ENCODE peak calls at places on chromosomes 2 and 18, in ten cellular contexts. One of them, this sample, is unnamed.
A peak's percentile ranks its signal among the peaks of the same experiment; 100 is the strongest.

GRCh38 chr18:24544141-24544498 is 83.7 kb downstream of the HRH4 start:
- DNase-seq in COR-L47: peak; percentile 30
- DNase-seq in activated T-helper 1 cell treated with anti-CD3 and anti-CD28 coated beads, Interleukin-2, amount 50 U/mL, for 16 hours: no peak
- DNase-seq in pancreas: no peak
- DNase-seq in PC-3: peak; percentile 58
- DNase-seq in ELR: peak; percentile 36
- DNase-seq in EH: peak; percentile 30
- DNase-seq in iris pigment epithelial cell: peak; percentile 20
- DNase-seq in B cell: no peak
- DNase-seq in MM.1S: peak; percentile 10
- DNase-seq in this sample: peak; percentile 34

GRCh38 chr2:138079976-138080375 is 115.7 kb downstream of the HNMT start:
- DNase-seq in COR-L47: no peak
- DNase-seq in activated T-helper 1 cell treated with anti-CD3 and anti-CD28 coated beads, Interleukin-2, amount 50 U/mL, for 16 hours: no peak
- DNase-seq in pancreas: no peak
- DNase-seq in PC-3: peak; percentile 25
- DNase-seq in ELR: no peak
- DNase-seq in EH: no peak
- DNase-seq in iris pigment epithelial cell: no peak
- DNase-seq in B cell: no peak
- DNase-seq in MM.1S: no peak
- DNase-seq in this sample: no peak

GRCh38 chr2:60505861-60506260 is 47.6 kb downstream of the BCL11A start:
- DNase-seq in COR-L47: no peak
- DNase-seq in activated T-helper 1 cell treated with anti-CD3 and anti-CD28 coated beads, Interleukin-2, amount 50 U/mL, for 16 hours: no peak
- DNase-seq in pancreas: no peak
- DNase-seq in PC-3: no peak
- DNase-seq in ELR: no peak
- DNase-seq in EH: no peak
- DNase-seq in iris pigment epithelial cell: no peak
- DNase-seq in B cell: no peak
- DNase-seq in MM.1S: no peak
- DNase-seq in this sample: no peak

GRCh38 chr2:63654959-63655358 is 66.2 kb downstream of the MDH1 start:
- DNase-seq in COR-L47: no peak
- DNase-seq in activated T-helper 1 cell treated with anti-CD3 and anti-CD28 coated beads, Interleukin-2, amount 50 U/mL, for 16 hours: no peak
- DNase-seq in pancreas: no peak
- DNase-seq in PC-3: peak; percentile 22
- DNase-seq in ELR: peak; percentile 24
- DNase-seq in EH: peak; percentile 34
- DNase-seq in iris pigment epithelial cell: peak; percentile 53
- DNase-seq in B cell: no peak
- DNase-seq in MM.1S: no peak
- DNase-seq in this sample: no peak

GRCh38 chr2:20211420-20211819 is 13.5 kb downstream of the SDC1 start:
- DNase-seq in COR-L47: no peak
- DNase-seq in activated T-helper 1 cell treated with anti-CD3 and anti-CD28 coated beads, Interleukin-2, amount 50 U/mL, for 16 hours: no peak
- DNase-seq in pancreas: no peak
- DNase-seq in PC-3: no peak
- DNase-seq in ELR: no peak
- DNase-seq in EH: no peak
- DNase-seq in iris pigment epithelial cell: no peak
- DNase-seq in B cell: no peak
- DNase-seq in MM.1S: no peak
- DNase-seq in this sample: no peak

GRCh38 chr18:62999392-62999791 is 284.1 kb downstream of the PHLPP1 start:
- DNase-seq in COR-L47: no peak
- DNase-seq in activated T-helper 1 cell treated with anti-CD3 and anti-CD28 coated beads, Interleukin-2, amount 50 U/mL, for 16 hours: no peak
- DNase-seq in pancreas: peak; percentile 74
- DNase-seq in PC-3: peak; percentile 50
- DNase-seq in ELR: no peak
- DNase-seq in EH: peak; percentile 43
- DNase-seq in iris pigment epithelial cell: peak; percentile 50
- DNase-seq in B cell: no peak
- DNase-seq in MM.1S: no peak
- DNase-seq in this sample: no peak

GRCh38 chr2:231200805-231201474 is 2.5 kb downstream of the ARMC9 start:
- DNase-seq in COR-L47: no peak
- DNase-seq in activated T-helper 1 cell treated with anti-CD3 and anti-CD28 coated beads, Interleukin-2, amount 50 U/mL, for 16 hours: no peak
- DNase-seq in pancreas: no peak
- DNase-seq in PC-3: peak; percentile 85
- DNase-seq in ELR: peak; percentile 93
- DNase-seq in EH: peak; percentile 90
- DNase-seq in iris pigment epithelial cell: peak; percentile 74
- DNase-seq in B cell: no peak
- DNase-seq in MM.1S: no peak
- DNase-seq in this sample: peak; percentile 75

GRCh38 chr18:40159141-40160017 is 1795.7 kb upstream of the PIK3C3 start:
- DNase-seq in COR-L47: peak; percentile 92
- DNase-seq in activated T-helper 1 cell treated with anti-CD3 and anti-CD28 coated beads, Interleukin-2, amount 50 U/mL, for 16 hours: no peak
- DNase-seq in pancreas: no peak
- DNase-seq in PC-3: peak; percentile 41
- DNase-seq in ELR: peak; percentile 17
- DNase-seq in EH: peak; percentile 6
- DNase-seq in iris pigment epithelial cell: peak; percentile 72
- DNase-seq in B cell: no peak
- DNase-seq in MM.1S: peak; percentile 51
- DNase-seq in this sample: peak; percentile 55

GRCh38 chr2:200000444-200001163 is 45.2 kb downstream of the MAIP1 start:
- DNase-seq in COR-L47: no peak
- DNase-seq in activated T-helper 1 cell treated with anti-CD3 and anti-CD28 coated beads, Interleukin-2, amount 50 U/mL, for 16 hours: no peak
- DNase-seq in pancreas: no peak
- DNase-seq in PC-3: no peak
- DNase-seq in ELR: no peak
- DNase-seq in EH: no peak
- DNase-seq in iris pigment epithelial cell: no peak
- DNase-seq in B cell: no peak
- DNase-seq in MM.1S: no peak
- DNase-seq in this sample: no peak

GRCh38 chr2:177636672-177637071 is 244.1 kb downstream of the AGPS start:
- DNase-seq in COR-L47: no peak
- DNase-seq in activated T-helper 1 cell treated with anti-CD3 and anti-CD28 coated beads, Interleukin-2, amount 50 U/mL, for 16 hours: no peak
- DNase-seq in pancreas: no peak
- DNase-seq in PC-3: no peak
- DNase-seq in ELR: no peak
- DNase-seq in EH: no peak
- DNase-seq in iris pigment epithelial cell: no peak
- DNase-seq in B cell: no peak
- DNase-seq in MM.1S: no peak
- DNase-seq in this sample: no peak

GRCh38 chr18:58495634-58496033 is 133.3 kb downstream of the ALPK2 start:
- DNase-seq in COR-L47: no peak
- DNase-seq in activated T-helper 1 cell treated with anti-CD3 and anti-CD28 coated beads, Interleukin-2, amount 50 U/mL, for 16 hours: no peak
- DNase-seq in pancreas: no peak
- DNase-seq in PC-3: no peak
- DNase-seq in ELR: no peak
- DNase-seq in EH: peak; percentile 16
- DNase-seq in iris pigment epithelial cell: no peak
- DNase-seq in B cell: no peak
- DNase-seq in MM.1S: no peak
- DNase-seq in this sample: no peak

GRCh38 chr18:58805482-58806187 is 59.0 kb upstream of the ZNF532 start:
- DNase-seq in COR-L47: peak; percentile 96
- DNase-seq in activated T-helper 1 cell treated with anti-CD3 and anti-CD28 coated beads, Interleukin-2, amount 50 U/mL, for 16 hours: no peak
- DNase-seq in pancreas: no peak
- DNase-seq in PC-3: no peak
- DNase-seq in ELR: no peak
- DNase-seq in EH: peak; percentile 20
- DNase-seq in iris pigment epithelial cell: no peak
- DNase-seq in B cell: no peak
- DNase-seq in MM.1S: no peak
- DNase-seq in this sample: peak; percentile 53

GRCh38 chr2:11212645-11213044 is 57.4 kb downstream of the SLC66A3 start:
- DNase-seq in COR-L47: no peak
- DNase-seq in activated T-helper 1 cell treated with anti-CD3 and anti-CD28 coated beads, Interleukin-2, amount 50 U/mL, for 16 hours: no peak
- DNase-seq in pancreas: no peak
- DNase-seq in PC-3: no peak
- DNase-seq in ELR: no peak
- DNase-seq in EH: peak; percentile 13
- DNase-seq in iris pigment epithelial cell: peak; percentile 9
- DNase-seq in B cell: no peak
- DNase-seq in MM.1S: no peak
- DNase-seq in this sample: no peak

GRCh38 chr2:2909086-2910035 is 468.3 kb downstream of the EIPR1 start:
- DNase-seq in COR-L47: no peak
- DNase-seq in activated T-helper 1 cell treated with anti-CD3 and anti-CD28 coated beads, Interleukin-2, amount 50 U/mL, for 16 hours: no peak
- DNase-seq in pancreas: no peak
- DNase-seq in PC-3: no peak
- DNase-seq in ELR: no peak
- DNase-seq in EH: no peak
- DNase-seq in iris pigment epithelial cell: no peak
- DNase-seq in B cell: no peak
- DNase-seq in MM.1S: no peak
- DNase-seq in this sample: no peak

GRCh38 chr2:180524458-180524857 is 455.9 kb upstream of the UBE2E3 start:
- DNase-seq in COR-L47: no peak
- DNase-seq in activated T-helper 1 cell treated with anti-CD3 and anti-CD28 coated beads, Interleukin-2, amount 50 U/mL, for 16 hours: no peak
- DNase-seq in pancreas: no peak
- DNase-seq in PC-3: no peak
- DNase-seq in ELR: peak; percentile 41
- DNase-seq in EH: peak; percentile 16
- DNase-seq in iris pigment epithelial cell: peak; percentile 25
- DNase-seq in B cell: no peak
- DNase-seq in MM.1S: no peak
- DNase-seq in this sample: peak; percentile 9

GRCh38 chr2:25981596-25982272 is 563 bp downstream of the KIF3C start:
- DNase-seq in COR-L47: no peak
- DNase-seq in activated T-helper 1 cell treated with anti-CD3 and anti-CD28 coated beads, Interleukin-2, amount 50 U/mL, for 16 hours: no peak
- DNase-seq in pancreas: peak; percentile 27
- DNase-seq in PC-3: no peak
- DNase-seq in ELR: peak; percentile 35
- DNase-seq in EH: no peak
- DNase-seq in iris pigment epithelial cell: peak; percentile 24
- DNase-seq in B cell: no peak
- DNase-seq in MM.1S: no peak
- DNase-seq in this sample: peak; percentile 57

GRCh38 chr2:20443276-20443920 is 3.5 kb upstream of the RHOB start:
- DNase-seq in COR-L47: peak; percentile 12
- DNase-seq in activated T-helper 1 cell treated with anti-CD3 and anti-CD28 coated beads, Interleukin-2, amount 50 U/mL, for 16 hours: no peak
- DNase-seq in pancreas: peak; percentile 53
- DNase-seq in PC-3: peak; percentile 71
- DNase-seq in ELR: peak; percentile 68
- DNase-seq in EH: peak; percentile 61
- DNase-seq in iris pigment epithelial cell: no peak
- DNase-seq in B cell: peak; percentile 61
- DNase-seq in MM.1S: peak; percentile 57
- DNase-seq in this sample: peak; percentile 82

GRCh38 chr18:22639026-22639463 is 221.3 kb upstream of the CTAGE1 start:
- DNase-seq in COR-L47: no peak
- DNase-seq in activated T-helper 1 cell treated with anti-CD3 and anti-CD28 coated beads, Interleukin-2, amount 50 U/mL, for 16 hours: no peak
- DNase-seq in pancreas: no peak
- DNase-seq in PC-3: peak; percentile 76
- DNase-seq in ELR: peak; percentile 78
- DNase-seq in EH: peak; percentile 89
- DNase-seq in iris pigment epithelial cell: peak; percentile 98
- DNase-seq in B cell: no peak
- DNase-seq in MM.1S: no peak
- DNase-seq in this sample: peak; percentile 74

GRCh38 chr2:127479219-127479825 is 47.0 kb downstream of the IWS1 start:
- DNase-seq in COR-L47: peak; percentile 62
- DNase-seq in activated T-helper 1 cell treated with anti-CD3 and anti-CD28 coated beads, Interleukin-2, amount 50 U/mL, for 16 hours: no peak
- DNase-seq in pancreas: no peak
- DNase-seq in PC-3: peak; percentile 75
- DNase-seq in ELR: peak; percentile 74
- DNase-seq in EH: peak; percentile 68
- DNase-seq in iris pigment epithelial cell: peak; percentile 65
- DNase-seq in B cell: peak; percentile 56
- DNase-seq in MM.1S: peak; percentile 60
- DNase-seq in this sample: peak; percentile 83

GRCh38 chr2:25835906-25836305 is 42.4 kb downstream of the ASXL2 start:
- DNase-seq in COR-L47: no peak
- DNase-seq in activated T-helper 1 cell treated with anti-CD3 and anti-CD28 coated beads, Interleukin-2, amount 50 U/mL, for 16 hours: no peak
- DNase-seq in pancreas: no peak
- DNase-seq in PC-3: no peak
- DNase-seq in ELR: no peak
- DNase-seq in EH: no peak
- DNase-seq in iris pigment epithelial cell: no peak
- DNase-seq in B cell: no peak
- DNase-seq in MM.1S: no peak
- DNase-seq in this sample: no peak

GRCh38 chr2:226366920-226367319 is 432.7 kb downstream of the IRS1 start:
- DNase-seq in COR-L47: no peak
- DNase-seq in activated T-helper 1 cell treated with anti-CD3 and anti-CD28 coated beads, Interleukin-2, amount 50 U/mL, for 16 hours: no peak
- DNase-seq in pancreas: no peak
- DNase-seq in PC-3: no peak
- DNase-seq in ELR: no peak
- DNase-seq in EH: no peak
- DNase-seq in iris pigment epithelial cell: no peak
- DNase-seq in B cell: no peak
- DNase-seq in MM.1S: no peak
- DNase-seq in this sample: no peak

GRCh38 chr2:95240556-95240955 is 33.2 kb downstream of the ZNF892 start:
- DNase-seq in COR-L47: no peak
- DNase-seq in activated T-helper 1 cell treated with anti-CD3 and anti-CD28 coated beads, Interleukin-2, amount 50 U/mL, for 16 hours: no peak
- DNase-seq in pancreas: no peak
- DNase-seq in PC-3: no peak
- DNase-seq in ELR: no peak
- DNase-seq in EH: no peak
- DNase-seq in iris pigment epithelial cell: no peak
- DNase-seq in B cell: no peak
- DNase-seq in MM.1S: no peak
- DNase-seq in this sample: no peak

GRCh38 chr2:219165058-219165930 is 4.5 kb downstream of the SLC23A3 start:
- DNase-seq in COR-L47: no peak
- DNase-seq in activated T-helper 1 cell treated with anti-CD3 and anti-CD28 coated beads, Interleukin-2, amount 50 U/mL, for 16 hours: no peak
- DNase-seq in pancreas: no peak
- DNase-seq in PC-3: no peak
- DNase-seq in ELR: no peak
- DNase-seq in EH: no peak
- DNase-seq in iris pigment epithelial cell: no peak
- DNase-seq in B cell: no peak
- DNase-seq in MM.1S: no peak
- DNase-seq in this sample: no peak

GRCh38 chr2:197128126-197128525 is 182.5 kb downstream of the ANKRD44 start:
- DNase-seq in COR-L47: no peak
- DNase-seq in activated T-helper 1 cell treated with anti-CD3 and anti-CD28 coated beads, Interleukin-2, amount 50 U/mL, for 16 hours: no peak
- DNase-seq in pancreas: no peak
- DNase-seq in PC-3: no peak
- DNase-seq in ELR: no peak
- DNase-seq in EH: no peak
- DNase-seq in iris pigment epithelial cell: no peak
- DNase-seq in B cell: no peak
- DNase-seq in MM.1S: no peak
- DNase-seq in this sample: no peak

GRCh38 chr2:124476291-124476690 is 451.2 kb downstream of the CNTNAP5 start:
- DNase-seq in COR-L47: no peak
- DNase-seq in activated T-helper 1 cell treated with anti-CD3 and anti-CD28 coated beads, Interleukin-2, amount 50 U/mL, for 16 hours: no peak
- DNase-seq in pancreas: no peak
- DNase-seq in PC-3: no peak
- DNase-seq in ELR: peak; percentile 52
- DNase-seq in EH: peak; percentile 10
- DNase-seq in iris pigment epithelial cell: no peak
- DNase-seq in B cell: no peak
- DNase-seq in MM.1S: no peak
- DNase-seq in this sample: no peak

GRCh38 chr2:46332686-46333281 is 35.6 kb downstream of the EPAS1 start:
- DNase-seq in COR-L47: no peak
- DNase-seq in activated T-helper 1 cell treated with anti-CD3 and anti-CD28 coated beads, Interleukin-2, amount 50 U/mL, for 16 hours: no peak
- DNase-seq in pancreas: no peak
- DNase-seq in PC-3: peak; percentile 17
- DNase-seq in ELR: peak; percentile 83
- DNase-seq in EH: peak; percentile 58
- DNase-seq in iris pigment epithelial cell: peak; percentile 74
- DNase-seq in B cell: no peak
- DNase-seq in MM.1S: no peak
- DNase-seq in this sample: peak; percentile 46

GRCh38 chr2:3198119-3198518 is 179.5 kb downstream of the EIPR1 start:
- DNase-seq in COR-L47: no peak
- DNase-seq in activated T-helper 1 cell treated with anti-CD3 and anti-CD28 coated beads, Interleukin-2, amount 50 U/mL, for 16 hours: no peak
- DNase-seq in pancreas: no peak
- DNase-seq in PC-3: no peak
- DNase-seq in ELR: no peak
- DNase-seq in EH: no peak
- DNase-seq in iris pigment epithelial cell: no peak
- DNase-seq in B cell: no peak
- DNase-seq in MM.1S: no peak
- DNase-seq in this sample: no peak